ENCODE peak calls at places on chromosomes 13 and 19, in six cellular contexts. One of them, this sample, is unnamed.

GRCh38 chr19:51614789-51615188 is 15.4 kb downstream of the SIGLEC5 start:
- DNase-seq in trophoblast cell: no peak
- DNase-seq in H9: no peak
- DNase-seq in H1: no peak
- DNase-seq in mesenchymal stem cell: no peak
- DNase-seq in neuronal stem cell: no peak
- DNase-seq in this sample: no peak

GRCh38 chr13:113211774-113212173 is 2.4 kb downstream of the CUL4A start:
- DNase-seq in mesenchymal stem cell: no peak
- DNase-seq in trophoblast cell: no peak
- DNase-seq in H9: peak
- DNase-seq in neuronal stem cell: no peak
- DNase-seq in H1: no peak
- DNase-seq in this sample: no peak

GRCh38 chr19:55434356-55434755 is 8.7 kb downstream of the SHISA7 start:
- DNase-seq in neuronal stem cell: no peak
- DNase-seq in mesenchymal stem cell: no peak
- DNase-seq in H9: no peak
- DNase-seq in trophoblast cell: no peak
- DNase-seq in H1: no peak
- DNase-seq in this sample: no peak

GRCh38 chr13:46554971-46555370 is 2.0 kb downstream of the LRCH1 start:
- DNase-seq in H1: no peak
- DNase-seq in neuronal stem cell: no peak
- DNase-seq in trophoblast cell: no peak
- DNase-seq in mesenchymal stem cell: peak
- DNase-seq in H9: no peak
- DNase-seq in this sample: peak

GRCh38 chr13:66794340-66795031 is 435.6 kb downstream of the PCDH9 start:
- DNase-seq in neuronal stem cell: no peak
- DNase-seq in mesenchymal stem cell: no peak
- DNase-seq in H1: no peak
- DNase-seq in H9: no peak
- DNase-seq in trophoblast cell: no peak
- DNase-seq in this sample: no peak

GRCh38 chr19:29367701-29368306 is 154.9 kb upstream of the UQCRFS1 start:
- DNase-seq in trophoblast cell: no peak
- DNase-seq in H1: no peak
- DNase-seq in neuronal stem cell: no peak
- DNase-seq in H9: peak
- DNase-seq in mesenchymal stem cell: no peak
- DNase-seq in this sample: no peak

GRCh38 chr19:46704379-46705076 is 12.4 kb downstream of the PRKD2 start:
- DNase-seq in mesenchymal stem cell: peak
- DNase-seq in H9: peak
- DNase-seq in trophoblast cell: peak
- DNase-seq in H1: no peak
- DNase-seq in neuronal stem cell: no peak
- DNase-seq in this sample: no peak

GRCh38 chr13:69545500-69546025 is 562.1 kb upstream of the ATXN8OS start:
- DNase-seq in H9: no peak
- DNase-seq in H1: no peak
- DNase-seq in trophoblast cell: no peak
- DNase-seq in neuronal stem cell: no peak
- DNase-seq in mesenchymal stem cell: no peak
- DNase-seq in this sample: no peak

GRCh38 chr19:52120286-52120685 is 19.5 kb downstream of the ZNF616 start:
- DNase-seq in trophoblast cell: no peak
- DNase-seq in H9: no peak
- DNase-seq in H1: no peak
- DNase-seq in neuronal stem cell: no peak
- DNase-seq in mesenchymal stem cell: no peak
- DNase-seq in this sample: no peak

GRCh38 chr13:83881917-83882625 is at the start of gene SLITRK1:
- DNase-seq in H9: peak
- DNase-seq in H1: peak
- DNase-seq in neuronal stem cell: peak
- DNase-seq in mesenchymal stem cell: peak
- DNase-seq in trophoblast cell: no peak
- DNase-seq in this sample: peak

GRCh38 chr19:29833614-29834261 is 21.9 kb downstream of the CCNE1 start:
- DNase-seq in H9: no peak
- DNase-seq in mesenchymal stem cell: no peak
- DNase-seq in trophoblast cell: no peak
- DNase-seq in neuronal stem cell: no peak
- DNase-seq in H1: no peak
- DNase-seq in this sample: no peak

GRCh38 chr19:46475976-46476375 is 4.6 kb upstream of the PNMA8A start:
- DNase-seq in H9: no peak
- DNase-seq in H1: no peak
- DNase-seq in trophoblast cell: no peak
- DNase-seq in neuronal stem cell: no peak
- DNase-seq in mesenchymal stem cell: no peak
- DNase-seq in this sample: peak

GRCh38 chr13:92017737-92018136 is 619.3 kb downstream of the GPC5 start:
- DNase-seq in H9: no peak
- DNase-seq in mesenchymal stem cell: no peak
- DNase-seq in H1: no peak
- DNase-seq in trophoblast cell: no peak
- DNase-seq in neuronal stem cell: no peak
- DNase-seq in this sample: no peak
- H2BK5ac ChIP-seq in H9: peak
- H2BK5ac ChIP-seq in mesenchymal stem cell: no peak
- H2BK5ac ChIP-seq in H1: no peak
- H2BK5ac ChIP-seq in trophoblast cell: no peak
- H2BK5ac ChIP-seq in neuronal stem cell: no peak
- H2BK5ac ChIP-seq in this sample: no peak

GRCh38 chr19:3505598-3506383 is at the start of gene FZR1:
- DNase-seq in H9: peak
- DNase-seq in H1: peak
- DNase-seq in trophoblast cell: peak
- DNase-seq in neuronal stem cell: peak
- DNase-seq in mesenchymal stem cell: peak
- DNase-seq in this sample: peak
- H2BK5ac ChIP-seq in H9: no peak
- H2BK5ac ChIP-seq in H1: peak
- H2BK5ac ChIP-seq in trophoblast cell: peak
- H2BK5ac ChIP-seq in neuronal stem cell: peak
- H2BK5ac ChIP-seq in mesenchymal stem cell: peak
- H2BK5ac ChIP-seq in this sample: peak

GRCh38 chr19:10706990-10707389 is 5.8 kb downstream of the QTRT1 start:
- DNase-seq in neuronal stem cell: no peak
- DNase-seq in H9: no peak
- DNase-seq in trophoblast cell: no peak
- DNase-seq in H1: no peak
- DNase-seq in mesenchymal stem cell: peak
- DNase-seq in this sample: peak

GRCh38 chr19:10699650-10700335 is 1.4 kb upstream of the QTRT1 start:
- DNase-seq in H1: no peak
- DNase-seq in neuronal stem cell: no peak
- DNase-seq in trophoblast cell: peak
- DNase-seq in H9: peak
- DNase-seq in mesenchymal stem cell: peak
- DNase-seq in this sample: peak

GRCh38 chr19:10707440-10707839 is 6.2 kb downstream of the QTRT1 start:
- DNase-seq in neuronal stem cell: no peak
- DNase-seq in H9: no peak
- DNase-seq in H1: no peak
- DNase-seq in trophoblast cell: no peak
- DNase-seq in mesenchymal stem cell: no peak
- DNase-seq in this sample: no peak

DNA sequence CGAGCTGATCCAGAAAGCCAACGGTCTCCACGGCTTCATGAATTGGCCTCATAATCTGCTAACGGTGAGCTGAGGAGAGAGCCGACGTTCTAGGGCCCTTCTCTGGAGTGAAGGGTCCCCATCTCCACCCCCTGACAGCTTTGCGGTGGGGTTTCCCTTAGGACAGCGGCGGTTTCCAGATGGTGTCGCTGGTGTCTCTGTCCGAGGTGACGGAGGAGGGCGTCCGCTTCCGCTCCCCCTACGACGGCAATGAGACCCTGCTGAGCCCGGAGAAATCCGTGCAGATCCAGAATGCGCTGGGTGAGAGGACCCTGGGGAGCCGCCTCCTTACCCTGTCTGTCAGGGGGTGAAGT is 692 bp downstream of the QTRT1 start:
- DNase-seq in mesenchymal stem cell: peak
- DNase-seq in neuronal stem cell: peak
- DNase-seq in H9: peak
- DNase-seq in trophoblast cell: no peak
- DNase-seq in H1: no peak
- DNase-seq in this sample: no peak
- H2BK5ac ChIP-seq in mesenchymal stem cell: no peak
- H2BK5ac ChIP-seq in neuronal stem cell: peak
- H2BK5ac ChIP-seq in H9: no peak
- H2BK5ac ChIP-seq in trophoblast cell: no peak
- H2BK5ac ChIP-seq in H1: peak
- H2BK5ac ChIP-seq in this sample: no peak

GRCh38 chr19:17136026-17136425 is 60.4 kb downstream of the MYO9B start:
- DNase-seq in H1: no peak
- DNase-seq in trophoblast cell: no peak
- DNase-seq in mesenchymal stem cell: peak
- DNase-seq in H9: no peak
- DNase-seq in neuronal stem cell: no peak
- DNase-seq in this sample: no peak
- H2BK5ac ChIP-seq in H1: peak
- H2BK5ac ChIP-seq in trophoblast cell: peak
- H2BK5ac ChIP-seq in mesenchymal stem cell: peak
- H2BK5ac ChIP-seq in H9: no peak
- H2BK5ac ChIP-seq in neuronal stem cell: no peak
- H2BK5ac ChIP-seq in this sample: peak

GRCh38 chr13:47959468-47960088 is 41.5 kb downstream of the SUCLA2 start:
- DNase-seq in mesenchymal stem cell: no peak
- DNase-seq in neuronal stem cell: no peak
- DNase-seq in trophoblast cell: no peak
- DNase-seq in H1: no peak
- DNase-seq in H9: no peak
- DNase-seq in this sample: no peak
- H2BK5ac ChIP-seq in mesenchymal stem cell: no peak
- H2BK5ac ChIP-seq in neuronal stem cell: no peak
- H2BK5ac ChIP-seq in trophoblast cell: no peak
- H2BK5ac ChIP-seq in H1: no peak
- H2BK5ac ChIP-seq in H9: no peak
- H2BK5ac ChIP-seq in this sample: no peak

DNA sequence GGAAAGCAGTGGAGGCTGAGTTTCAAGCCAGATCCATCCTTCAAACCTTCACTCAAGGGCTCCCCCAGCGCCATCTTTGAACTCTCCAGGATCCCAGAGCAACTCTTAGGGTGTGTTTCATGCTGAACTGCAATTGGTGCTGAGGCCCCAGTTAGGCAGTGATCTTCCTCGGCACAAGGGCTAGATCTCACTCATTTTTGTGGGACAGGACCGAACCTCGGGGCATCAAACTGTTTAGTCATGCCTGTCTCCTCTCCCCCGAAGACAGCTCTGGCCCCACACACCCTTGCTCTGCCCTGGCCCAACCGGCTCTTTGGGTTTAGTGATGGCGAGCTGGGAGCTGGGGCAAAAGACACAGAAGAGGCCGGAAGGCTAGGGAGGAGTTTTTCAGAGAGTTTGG is 115.1 kb downstream of the NUFIP1 start:
- DNase-seq in trophoblast cell: no peak
- DNase-seq in H1: no peak
- DNase-seq in mesenchymal stem cell: no peak
- DNase-seq in neuronal stem cell: no peak
- DNase-seq in H9: no peak
- DNase-seq in this sample: no peak
- H2BK5ac ChIP-seq in trophoblast cell: no peak
- H2BK5ac ChIP-seq in H1: no peak
- H2BK5ac ChIP-seq in mesenchymal stem cell: peak
- H2BK5ac ChIP-seq in neuronal stem cell: no peak
- H2BK5ac ChIP-seq in H9: no peak
- H2BK5ac ChIP-seq in this sample: no peak

GRCh38 chr19:39498262-39499081 is at the start of gene DLL3:
- DNase-seq in neuronal stem cell: no peak
- DNase-seq in H1: no peak
- DNase-seq in mesenchymal stem cell: peak
- DNase-seq in trophoblast cell: no peak
- DNase-seq in H9: peak
- DNase-seq in this sample: peak

GRCh38 chr19:39499082-39499642 is 415 bp downstream of the DLL3 start:
- DNase-seq in H1: no peak
- DNase-seq in trophoblast cell: no peak
- DNase-seq in H9: peak
- DNase-seq in mesenchymal stem cell: peak
- DNase-seq in neuronal stem cell: no peak
- DNase-seq in this sample: no peak

GRCh38 chr19:39499932-39500331 is 1.2 kb downstream of the DLL3 start:
- DNase-seq in H9: no peak
- DNase-seq in neuronal stem cell: no peak
- DNase-seq in mesenchymal stem cell: no peak
- DNase-seq in H1: no peak
- DNase-seq in trophoblast cell: no peak
- DNase-seq in this sample: no peak

GRCh38 chr19:39496063-39496462 is 2.7 kb upstream of the DLL3 start:
- DNase-seq in mesenchymal stem cell: no peak
- DNase-seq in H1: no peak
- DNase-seq in trophoblast cell: no peak
- DNase-seq in neuronal stem cell: no peak
- DNase-seq in H9: no peak
- DNase-seq in this sample: no peak

GRCh38 chr19:39497850-39498261 is 891 bp upstream of the DLL3 start:
- DNase-seq in mesenchymal stem cell: peak
- DNase-seq in H1: no peak
- DNase-seq in H9: peak
- DNase-seq in neuronal stem cell: peak
- DNase-seq in trophoblast cell: no peak
- DNase-seq in this sample: peak
- H2BK5ac ChIP-seq in mesenchymal stem cell: no peak
- H2BK5ac ChIP-seq in H1: peak
- H2BK5ac ChIP-seq in H9: no peak
- H2BK5ac ChIP-seq in neuronal stem cell: no peak
- H2BK5ac ChIP-seq in trophoblast cell: no peak
- H2BK5ac ChIP-seq in this sample: no peak